ENCODE peak calls at places on chromosomes 4 and X, in eight cellular contexts. C, W, G, A, K, L, T and J are unnamed samples.

GRCh38 chr4:41179086-41179374 is 35.3 kb downstream of the APBB2 start:
- DNase-seq in A (no peak), T (no peak), C (no peak), W (no peak), K (no peak), L (no peak), G (no peak), J (no peak)

GRCh38 chr4:87540176-87541058 is 11.2 kb upstream of the SPARCL1 start:
- DNase-seq in L (no peak), G (no peak), C (no peak), W (no peak), K (no peak), T (no peak), A (no peak), J (no peak)

GRCh38 chr4:89486042-89486441 is 178.4 kb upstream of the GPRIN3 start:
- DNase-seq in L (no peak), K (no peak), T (peak), A (no peak), C (no peak), G (no peak), W (no peak), J (peak)

GRCh38 chrX:150525061-150525919 is 43.1 kb upstream of the MTM1 start:
- DNase-seq in T (no peak), A (no peak), G (no peak), L (peak), W (no peak), K (no peak), C (peak), J (no peak)

GRCh38 chr4:174198396-174199179 is 84.9 kb downstream of the FBXO8 start:
- DNase-seq in A (no peak), C (no peak), K (no peak), W (no peak), L (no peak), G (no peak), T (peak), J (no peak)

GRCh38 chrX:66000178-66000577 is 39.7 kb downstream of the VSIG4 start:
- DNase-seq in T (no peak), W (no peak), A (no peak), L (no peak), K (no peak), C (no peak), G (no peak), J (no peak)

GRCh38 chr4:89221175-89221867 is 86.3 kb downstream of the GPRIN3 start:
- DNase-seq in K (no peak), L (no peak), A (no peak), C (no peak), G (no peak), W (no peak), T (no peak), J (no peak)

GRCh38 chr4:40842318-40842717 is 92.6 kb downstream of the NSUN7 start:
- DNase-seq in A (no peak), G (peak), L (no peak), W (no peak), T (no peak), C (no peak), K (peak), J (no peak)

GRCh38 chrX:22424919-22425318 is 152.2 kb downstream of the CBLL2 start:
- DNase-seq in W (no peak), L (no peak), C (no peak), G (no peak), T (no peak), K (no peak), A (no peak), J (no peak)

GRCh38 chr4:127783026-127783769 is 1.1 kb downstream of the HSPA4L start:
- DNase-seq in K (peak), T (peak), G (peak), C (peak), A (no peak), L (peak), W (no peak), J (no peak)

GRCh38 chr4:43243433-43244116 is 351.1 kb downstream of the GRXCR1 start:
- DNase-seq in G (no peak), A (no peak), C (no peak), T (no peak), L (no peak), K (no peak), W (no peak), J (peak)

GRCh38 chrX:153669901-153670731 is 3.5 kb downstream of the PNCK start:
- DNase-seq in L (no peak), C (no peak), W (no peak), T (no peak), K (no peak), G (no peak), A (no peak), J (no peak)

GRCh38 chr4:113497154-113497553 is 264.4 kb downstream of the CAMK2D start:
- DNase-seq in C (no peak), L (no peak), G (no peak), T (no peak), K (no peak), A (no peak), W (no peak), J (no peak)

GRCh38 chr4:140246216-140246615 is 92.2 kb upstream of the MAML3 start:
- DNase-seq in G (no peak), L (no peak), C (no peak), T (no peak), K (no peak), A (no peak), W (no peak), J (no peak)